ENCODE peak calls at places on chromosomes 4 and X, in ten cellular contexts. One of them, this sample, is unnamed.
A peak's percentile ranks its signal among the peaks of the same experiment; 100 is the strongest.

GRCh38 chr4:65668201-65669007 is 1.9 kb downstream of the EPHA5 start:
- DNase-seq in A549: no peak
- DNase-seq in stomach: peak; percentile 25
- DNase-seq in GM12878: no peak
- DNase-seq in K562: no peak
- DNase-seq in tibial nerve: peak; percentile 45
- DNase-seq in upper lobe of left lung: no peak
- DNase-seq in suprapubic skin: no peak
- DNase-seq in transverse colon: no peak
- DNase-seq in SK-N-SH: peak; percentile 8
- DNase-seq in this sample: peak; percentile 44

GRCh38 chrX:118215346-118215745 is 98.7 kb upstream of the KLHL13 start:
- DNase-seq in A549: no peak
- DNase-seq in stomach: no peak
- DNase-seq in GM12878: no peak
- DNase-seq in K562: no peak
- DNase-seq in tibial nerve: no peak
- DNase-seq in upper lobe of left lung: no peak
- DNase-seq in suprapubic skin: no peak
- DNase-seq in transverse colon: no peak
- DNase-seq in SK-N-SH: no peak
- DNase-seq in this sample: no peak

GRCh38 chr4:169397762-169398161 is 127.0 kb upstream of the SH3RF1 start:
- DNase-seq in A549: no peak
- DNase-seq in stomach: no peak
- DNase-seq in GM12878: no peak
- DNase-seq in K562: no peak
- DNase-seq in tibial nerve: no peak
- DNase-seq in upper lobe of left lung: no peak
- DNase-seq in suprapubic skin: no peak
- DNase-seq in transverse colon: no peak
- DNase-seq in SK-N-SH: no peak
- DNase-seq in this sample: no peak

GRCh38 chrX:40573763-40574162 is 7.0 kb upstream of the ATP6AP2 start:
- DNase-seq in A549: peak; percentile 54
- DNase-seq in stomach: no peak
- DNase-seq in GM12878: no peak
- DNase-seq in K562: no peak
- DNase-seq in tibial nerve: no peak
- DNase-seq in upper lobe of left lung: no peak
- DNase-seq in suprapubic skin: no peak
- DNase-seq in transverse colon: no peak
- DNase-seq in SK-N-SH: no peak
- DNase-seq in this sample: no peak

GRCh38 chrX:8424941-8425340 is 39.7 kb upstream of the VCX3B start:
- DNase-seq in A549: no peak
- DNase-seq in stomach: no peak
- DNase-seq in GM12878: no peak
- DNase-seq in K562: no peak
- DNase-seq in tibial nerve: no peak
- DNase-seq in upper lobe of left lung: no peak
- DNase-seq in suprapubic skin: no peak
- DNase-seq in transverse colon: no peak
- DNase-seq in SK-N-SH: no peak
- DNase-seq in this sample: no peak

GRCh38 chr4:174279433-174279832 is 4.0 kb downstream of the FBXO8 start:
- DNase-seq in A549: no peak
- DNase-seq in stomach: no peak
- DNase-seq in GM12878: no peak
- DNase-seq in K562: no peak
- DNase-seq in tibial nerve: no peak
- DNase-seq in upper lobe of left lung: no peak
- DNase-seq in suprapubic skin: no peak
- DNase-seq in transverse colon: no peak
- DNase-seq in SK-N-SH: no peak
- DNase-seq in this sample: no peak

GRCh38 chrX:49172280-49172780 is 632 bp downstream of the PLP2 start:
- DNase-seq in A549: peak; percentile 72
- DNase-seq in stomach: peak; percentile 74
- DNase-seq in GM12878: no peak
- DNase-seq in K562: peak; percentile 55
- DNase-seq in tibial nerve: peak; percentile 55
- DNase-seq in upper lobe of left lung: peak; percentile 93
- DNase-seq in suprapubic skin: peak; percentile 83
- DNase-seq in transverse colon: peak; percentile 85
- DNase-seq in SK-N-SH: peak; percentile 75
- DNase-seq in this sample: peak; percentile 72

GRCh38 chr4:76459291-76459723 is 24.3 kb downstream of the SHROOM3 start:
- DNase-seq in A549: peak; percentile 13
- DNase-seq in stomach: no peak
- DNase-seq in GM12878: no peak
- DNase-seq in K562: peak; percentile 12
- DNase-seq in tibial nerve: no peak
- DNase-seq in upper lobe of left lung: no peak
- DNase-seq in suprapubic skin: no peak
- DNase-seq in transverse colon: no peak
- DNase-seq in SK-N-SH: no peak
- DNase-seq in this sample: no peak

DNA sequence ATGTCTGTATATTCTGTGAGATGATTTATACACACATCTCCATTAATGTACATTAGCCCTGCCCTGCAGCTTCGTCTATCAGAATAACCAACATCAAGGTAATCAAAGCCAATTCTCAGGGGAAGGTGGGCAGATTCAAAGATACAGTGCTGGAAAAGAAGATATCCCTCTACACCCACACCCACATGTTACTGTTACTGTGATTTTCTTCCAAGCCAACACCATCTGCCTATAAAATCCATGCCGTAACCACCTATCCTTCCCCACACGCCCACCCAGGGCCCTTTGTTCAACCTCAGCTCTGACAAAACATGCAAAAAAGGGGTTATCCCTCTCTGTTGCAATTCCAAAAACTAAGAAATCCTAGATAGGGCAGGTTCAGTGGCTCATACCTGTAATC is 20.0 kb downstream of the OPHN1 start:
- DNase-seq in A549: no peak
- DNase-seq in stomach: no peak
- DNase-seq in GM12878: no peak
- DNase-seq in K562: no peak
- DNase-seq in tibial nerve: no peak
- DNase-seq in upper lobe of left lung: no peak
- DNase-seq in suprapubic skin: no peak
- DNase-seq in transverse colon: no peak
- DNase-seq in SK-N-SH: no peak
- DNase-seq in this sample: no peak
- TF ChIP-seq EP300 in A549: no peak
- TF ChIP-seq EP300 in stomach: no peak
- TF ChIP-seq EP300 in GM12878: no peak
- TF ChIP-seq EP300 in K562: no peak
- TF ChIP-seq EP300 in tibial nerve: no peak
- TF ChIP-seq EP300 in upper lobe of left lung: no peak
- TF ChIP-seq EP300 in suprapubic skin: no peak
- TF ChIP-seq EP300 in transverse colon: no peak
- TF ChIP-seq EP300 in SK-N-SH: no peak
- TF ChIP-seq EP300 in this sample: no peak

GRCh38 chr4:147160908-147161513 is 215.3 kb upstream of the TTC29 start:
- DNase-seq in A549: peak; percentile 49
- DNase-seq in stomach: no peak
- DNase-seq in GM12878: no peak
- DNase-seq in K562: peak; percentile 52
- DNase-seq in tibial nerve: peak; percentile 23
- DNase-seq in upper lobe of left lung: no peak
- DNase-seq in suprapubic skin: no peak
- DNase-seq in transverse colon: no peak
- DNase-seq in SK-N-SH: peak; percentile 77
- DNase-seq in this sample: peak; percentile 44
- TF ChIP-seq EP300 in A549: no peak
- TF ChIP-seq EP300 in stomach: no peak
- TF ChIP-seq EP300 in GM12878: no peak
- TF ChIP-seq EP300 in K562: no peak
- TF ChIP-seq EP300 in tibial nerve: no peak
- TF ChIP-seq EP300 in upper lobe of left lung: no peak
- TF ChIP-seq EP300 in suprapubic skin: no peak
- TF ChIP-seq EP300 in transverse colon: no peak
- TF ChIP-seq EP300 in SK-N-SH: no peak
- TF ChIP-seq EP300 in this sample: no peak

DNA sequence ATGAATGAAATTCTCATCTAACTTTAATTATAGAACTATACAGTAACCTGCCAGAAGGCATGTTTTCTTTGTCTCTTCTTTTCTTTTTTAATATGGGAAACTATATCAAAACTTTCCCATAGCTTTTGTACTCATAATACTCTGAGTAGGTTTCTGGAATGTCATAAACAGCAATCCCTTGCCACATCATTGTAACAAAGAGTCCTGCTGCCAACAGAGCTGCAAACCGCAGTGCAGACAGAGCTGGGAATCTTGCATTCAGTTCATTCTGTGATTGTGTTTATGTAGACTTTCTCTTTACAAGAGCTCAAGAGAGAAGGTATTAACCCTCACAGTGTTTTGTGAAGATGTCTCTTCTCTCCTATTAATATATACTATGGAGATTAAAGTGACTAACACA is 304.4 kb upstream of the SLIT2 start:
- DNase-seq in A549: no peak
- DNase-seq in stomach: no peak
- DNase-seq in GM12878: no peak
- DNase-seq in K562: no peak
- DNase-seq in tibial nerve: no peak
- DNase-seq in upper lobe of left lung: no peak
- DNase-seq in suprapubic skin: no peak
- DNase-seq in transverse colon: no peak
- DNase-seq in SK-N-SH: no peak
- DNase-seq in this sample: no peak
- TF ChIP-seq EP300 in A549: no peak
- TF ChIP-seq EP300 in stomach: no peak
- TF ChIP-seq EP300 in GM12878: no peak
- TF ChIP-seq EP300 in K562: no peak
- TF ChIP-seq EP300 in tibial nerve: no peak
- TF ChIP-seq EP300 in upper lobe of left lung: no peak
- TF ChIP-seq EP300 in suprapubic skin: no peak
- TF ChIP-seq EP300 in transverse colon: no peak
- TF ChIP-seq EP300 in SK-N-SH: no peak
- TF ChIP-seq EP300 in this sample: no peak

GRCh38 chr4:102263024-102263787 is 82.1 kb downstream of the SLC39A8 start:
- DNase-seq in A549: peak; percentile 66
- DNase-seq in stomach: no peak
- DNase-seq in GM12878: no peak
- DNase-seq in K562: no peak
- DNase-seq in tibial nerve: peak; percentile 35
- DNase-seq in upper lobe of left lung: no peak
- DNase-seq in suprapubic skin: no peak
- DNase-seq in transverse colon: no peak
- DNase-seq in SK-N-SH: peak; percentile 48
- DNase-seq in this sample: no peak
- TF ChIP-seq EP300 in A549: no peak
- TF ChIP-seq EP300 in stomach: no peak
- TF ChIP-seq EP300 in GM12878: no peak
- TF ChIP-seq EP300 in K562: no peak
- TF ChIP-seq EP300 in tibial nerve: no peak
- TF ChIP-seq EP300 in upper lobe of left lung: no peak
- TF ChIP-seq EP300 in suprapubic skin: no peak
- TF ChIP-seq EP300 in transverse colon: no peak
- TF ChIP-seq EP300 in SK-N-SH: no peak
- TF ChIP-seq EP300 in this sample: no peak

GRCh38 chrX:69505772-69506616 is 1.9 kb downstream of the NALF2 start:
- DNase-seq in A549: no peak
- DNase-seq in stomach: no peak
- DNase-seq in GM12878: no peak
- DNase-seq in K562: no peak
- DNase-seq in tibial nerve: no peak
- DNase-seq in upper lobe of left lung: no peak
- DNase-seq in suprapubic skin: no peak
- DNase-seq in transverse colon: no peak
- DNase-seq in SK-N-SH: no peak
- DNase-seq in this sample: no peak
- TF ChIP-seq EP300 in A549: no peak
- TF ChIP-seq EP300 in stomach: no peak
- TF ChIP-seq EP300 in GM12878: no peak
- TF ChIP-seq EP300 in K562: no peak
- TF ChIP-seq EP300 in tibial nerve: no peak
- TF ChIP-seq EP300 in upper lobe of left lung: no peak
- TF ChIP-seq EP300 in suprapubic skin: no peak
- TF ChIP-seq EP300 in transverse colon: no peak
- TF ChIP-seq EP300 in SK-N-SH: no peak
- TF ChIP-seq EP300 in this sample: no peak

GRCh38 chr4:7890635-7891393 is 48.8 kb downstream of the AFAP1 start:
- DNase-seq in A549: peak; percentile 57
- DNase-seq in stomach: no peak
- DNase-seq in GM12878: no peak
- DNase-seq in K562: no peak
- DNase-seq in tibial nerve: no peak
- DNase-seq in upper lobe of left lung: no peak
- DNase-seq in suprapubic skin: no peak
- DNase-seq in transverse colon: no peak
- DNase-seq in SK-N-SH: no peak
- DNase-seq in this sample: no peak
- TF ChIP-seq EP300 in A549: no peak
- TF ChIP-seq EP300 in stomach: no peak
- TF ChIP-seq EP300 in GM12878: no peak
- TF ChIP-seq EP300 in K562: no peak
- TF ChIP-seq EP300 in tibial nerve: no peak
- TF ChIP-seq EP300 in upper lobe of left lung: no peak
- TF ChIP-seq EP300 in suprapubic skin: no peak
- TF ChIP-seq EP300 in transverse colon: no peak
- TF ChIP-seq EP300 in SK-N-SH: no peak
- TF ChIP-seq EP300 in this sample: no peak

GRCh38 chrX:122579521-122579920 is 604.6 kb upstream of the GRIA3 start:
- DNase-seq in A549: no peak
- DNase-seq in stomach: no peak
- DNase-seq in GM12878: no peak
- DNase-seq in K562: no peak
- DNase-seq in tibial nerve: no peak
- DNase-seq in upper lobe of left lung: no peak
- DNase-seq in suprapubic skin: no peak
- DNase-seq in transverse colon: no peak
- DNase-seq in SK-N-SH: no peak
- DNase-seq in this sample: no peak
- TF ChIP-seq EP300 in A549: no peak
- TF ChIP-seq EP300 in stomach: no peak
- TF ChIP-seq EP300 in GM12878: no peak
- TF ChIP-seq EP300 in K562: no peak
- TF ChIP-seq EP300 in tibial nerve: no peak
- TF ChIP-seq EP300 in upper lobe of left lung: no peak
- TF ChIP-seq EP300 in suprapubic skin: no peak
- TF ChIP-seq EP300 in transverse colon: no peak
- TF ChIP-seq EP300 in SK-N-SH: no peak
- TF ChIP-seq EP300 in this sample: no peak